ENCODE peak calls at places on chromosomes 16 and 17, in seven cellular contexts. M is activated CD8-positive, alpha-beta memory T cell treated with anti-CD3 and anti-CD28 coated beads, Interleukin-2, amount 50 U/mL, for 4 hours; X is NCI-H1105; A is activated CD4-positive, CD25-positive, alpha-beta regulatory T cell; I is kidney tubule cell; V is T-helper 2 cell; Q is hippocampal formation. Z is an unnamed sample.

GRCh38 chr17:50303051-50303450 is 28.8 kb downstream of the TMEM92 start:
- DNase-seq in V (no peak), A (no peak), M (no peak), I (no peak), X (no peak), Q (no peak), Z (no peak)

GRCh38 chr17:78934681-78935418 is 9.7 kb upstream of the TIMP2 start:
- DNase-seq in M (no peak), X (no peak), A (no peak), V (no peak), I (peak), Q (no peak), Z (no peak)

GRCh38 chr16:768428-768827 is 7.9 kb downstream of the MSLN start:
- DNase-seq in I (no peak), X (no peak), A (no peak), Q (no peak), M (no peak), V (no peak), Z (no peak)

GRCh38 chr16:14193316-14193871 is 122.3 kb downstream of the MRTFB start:
- DNase-seq in I (no peak), A (peak), V (no peak), Q (no peak), X (peak), M (peak), Z (no peak)

GRCh38 chr16:4580245-4580644 is 24.1 kb downstream of the C16orf96 start:
- DNase-seq in Q (no peak), V (no peak), X (no peak), M (no peak), I (peak), A (no peak), Z (no peak)

GRCh38 chr17:27199948-27200347 is 94.0 kb upstream of the WSB1 start:
- DNase-seq in X (no peak), V (no peak), A (no peak), M (no peak), Q (no peak), I (peak), Z (peak)

GRCh38 chr16:25256821-25257503 is 683 bp downstream of the ZKSCAN2 start:
- DNase-seq in Q (no peak), I (no peak), V (no peak), A (no peak), M (peak), X (peak), Z (no peak)

GRCh38 chr16:27217256-27217655 is 13.9 kb downstream of the KDM8 start:
- DNase-seq in M (no peak), Q (peak), V (no peak), X (no peak), I (peak), A (no peak), Z (no peak)

GRCh38 chr16:58249780-58250478 is 44.9 kb downstream of the PRSS54 start:
- DNase-seq in Q (peak), M (peak), A (peak), X (peak), V (peak), I (peak), Z (no peak)

GRCh38 chr16:53792161-53792951 is 88.4 kb downstream of the FTO start:
- DNase-seq in X (no peak), Q (no peak), I (peak), A (no peak), M (no peak), V (no peak), Z (no peak)

GRCh38 chr16:76194621-76195015 is 82.6 kb upstream of the CNTNAP4 start:
- DNase-seq in Q (no peak), A (no peak), M (no peak), V (no peak), I (peak), X (no peak), Z (no peak)

GRCh38 chr16:54846761-54847160 is 83.9 kb upstream of the IRX5 start:
- DNase-seq in V (no peak), X (peak), Q (no peak), M (no peak), I (peak), A (no peak), Z (no peak)

GRCh38 chr16:54286330-54287017 is at the start of gene IRX3:
- DNase-seq in Q (peak), I (peak), A (no peak), V (no peak), M (no peak), X (peak), Z (no peak)

GRCh38 chr16:64412578-64413280 is 709.1 kb downstream of the CDH11 start:
- DNase-seq in A (no peak), I (peak), V (no peak), Q (no peak), X (no peak), M (no peak), Z (no peak)

GRCh38 chr17:49741009-49741691 is 22.8 kb downstream of the FAM117A start:
- DNase-seq in X (no peak), M (no peak), A (no peak), Q (no peak), I (no peak), V (no peak), Z (no peak)

GRCh38 chr16:55494994-55495421 is 13.9 kb upstream of the LPCAT2 start:
- DNase-seq in M (no peak), V (no peak), I (peak), X (no peak), Q (peak), A (no peak), Z (no peak)

GRCh38 chr17:41523787-41524186 is 4.3 kb downstream of the KRT19 start:
- DNase-seq in X (peak), M (no peak), V (no peak), A (no peak), I (peak), Q (no peak), Z (no peak)

GRCh38 chr16:53486230-53486629 is 16.8 kb downstream of the AKTIP start:
- DNase-seq in V (no peak), Q (no peak), X (no peak), I (no peak), M (no peak), A (no peak), Z (no peak)

GRCh38 chr17:301681-302299 is 50.8 kb downstream of the RPH3AL start:
- DNase-seq in I (peak), M (no peak), X (no peak), Q (no peak), V (no peak), A (no peak), Z (no peak)

GRCh38 chr17:61200349-61200735 is 199.3 kb upstream of the TBX2 start:
- DNase-seq in A (no peak), X (no peak), M (no peak), I (peak), V (no peak), Q (no peak), Z (no peak)

GRCh38 chr16:87572959-87573358 is 29.3 kb upstream of the JPH3 start:
- DNase-seq in Q (no peak), V (no peak), A (no peak), I (no peak), X (no peak), M (no peak), Z (no peak)

GRCh38 chr16:11968577-11968976 is 3.6 kb downstream of the TNFRSF17 start:
- DNase-seq in I (no peak), X (no peak), V (no peak), A (no peak), M (no peak), Q (no peak), Z (no peak)

GRCh38 chr17:29069526-29070041 is 26.6 kb downstream of the PIPOX start:
- DNase-seq in M (no peak), V (no peak), I (peak), Q (no peak), A (no peak), X (no peak), Z (no peak)

GRCh38 chr17:1916339-1916738 is 86.5 kb downstream of the RPA1 start:
- DNase-seq in M (no peak), V (no peak), X (no peak), Q (no peak), I (no peak), A (no peak), Z (no peak)

Z was measured in NK-92 treated with Interleukin-12 subunit alpha and Interleukin-12 subunit beta, amount 100 ng/mL, for 24 hours.